ENCODE peak calls at places on chromosomes 1 and 21, in eight cellular contexts. F, G, E, R, S, A, K and C are unnamed samples.

GRCh38 chr1:183685112-183685713 is 32.1 kb upstream of the APOBEC4 start:
- DNase-seq in G (peak; percentile 41), S (peak; percentile 20), A (no peak), F (peak; percentile 11), E (peak; percentile 10), K (peak; percentile 72), R (no peak), C (no peak)

GRCh38 chr21:38505654-38506523 is 7.6 kb upstream of the ERG start:
- DNase-seq in R (peak; percentile 7), F (no peak), A (no peak), K (peak; percentile 80), S (peak; percentile 73), E (peak; percentile 62), G (no peak), C (peak; percentile 39)

GRCh38 chr1:164712131-164713031 is 153.4 kb downstream of the PBX1 start:
- DNase-seq in R (no peak), A (no peak), K (peak; percentile 58), E (no peak), G (no peak), F (no peak), S (no peak), C (no peak)

GRCh38 chr21:25878334-25878733 is 143.6 kb downstream of the GABPA start:
- DNase-seq in G (no peak), S (no peak), E (peak; percentile 32), K (no peak), A (no peak), F (no peak), R (no peak), C (no peak)

GRCh38 chr1:234977891-234978396 is 150.7 kb downstream of the TOMM20 start:
- DNase-seq in K (no peak), A (no peak), F (no peak), R (no peak), S (no peak), E (no peak), G (no peak), C (no peak)

GRCh38 chr1:77287535-77287934 is 5.7 kb downstream of the AK5 start:
- DNase-seq in E (no peak), K (no peak), G (no peak), A (no peak), F (no peak), R (no peak), S (no peak), C (no peak)

GRCh38 chr21:35932232-35932911 is 128.0 kb downstream of the SETD4 start:
- DNase-seq in R (peak; percentile 69), A (no peak), F (no peak), G (peak; percentile 60), S (peak; percentile 75), E (peak; percentile 90), K (peak; percentile 85), C (peak; percentile 80)

GRCh38 chr1:151832318-151832984 is 849 bp upstream of the RORC start:
- DNase-seq in A (no peak), E (no peak), G (no peak), K (peak; percentile 52), S (peak; percentile 36), F (no peak), R (no peak), C (peak; percentile 23)

GRCh38 chr1:5949074-5949760 is 43.0 kb downstream of the NPHP4 start:
- DNase-seq in G (no peak), R (no peak), K (no peak), A (no peak), F (no peak), S (no peak), E (no peak), C (no peak)

GRCh38 chr1:201883786-201884185 is 4.9 kb upstream of the SHISA4 start:
- DNase-seq in A (no peak), E (peak; percentile 33), R (no peak), F (no peak), K (peak; percentile 65), S (peak; percentile 70), G (peak; percentile 29), C (no peak)

GRCh38 chr1:93681549-93682412 is at the start of gene BCAR3:
- DNase-seq in F (peak; percentile 85), A (no peak), S (no peak), K (peak; percentile 73), E (peak; percentile 67), R (peak; percentile 80), G (peak; percentile 54), C (peak; percentile 58)

GRCh38 chr1:158203693-158204457 is 23.2 kb downstream of the CD1D start:
- DNase-seq in R (no peak), K (peak; percentile 78), F (peak; percentile 30), S (peak; percentile 47), G (peak; percentile 39), A (no peak), E (peak; percentile 36), C (peak; percentile 41)

GRCh38 chr1:171219751-171220385 is 28.4 kb upstream of the FMO1 start:
- DNase-seq in K (peak; percentile 83), S (peak; percentile 54), F (no peak), G (no peak), A (no peak), R (no peak), E (peak; percentile 95), C (peak; percentile 46)

GRCh38 chr1:60922304-60922703 is 160.1 kb upstream of the NFIA start:
- DNase-seq in E (no peak), K (peak; percentile 4), S (no peak), A (no peak), G (no peak), F (no peak), R (no peak), C (no peak)

GRCh38 chr1:2980849-2981248 is 40.4 kb upstream of the ACTRT2 start:
- DNase-seq in E (no peak), K (no peak), G (no peak), S (no peak), A (no peak), R (no peak), F (no peak), C (no peak)

GRCh38 chr1:193348126-193349045 is 162.0 kb upstream of the B3GALT2 start:
- DNase-seq in K (peak; percentile 31), E (no peak), S (no peak), F (no peak), R (no peak), G (no peak), A (no peak), C (no peak)

GRCh38 chr1:2558861-2559260 is 2.7 kb downstream of the TNFRSF14 start:
- DNase-seq in S (no peak), R (no peak), G (no peak), A (no peak), E (no peak), F (no peak), K (no peak), C (no peak)

GRCh38 chr1:32693455-32694174 is 9.0 kb downstream of the SYNC start:
- DNase-seq in F (no peak), K (no peak), S (no peak), G (no peak), A (no peak), R (no peak), E (no peak), C (no peak)

GRCh38 chr1:104189207-104189606 is 439.5 kb downstream of the AMY1C start:
- DNase-seq in E (no peak), F (no peak), S (no peak), K (no peak), G (no peak), A (no peak), R (no peak), C (no peak)

GRCh38 chr1:104132386-104132973 is 382.8 kb downstream of the AMY1C start:
- DNase-seq in E (no peak), A (no peak), G (no peak), R (no peak), F (peak; percentile 17), S (no peak), K (peak; percentile 43), C (no peak)

GRCh38 chr1:226615876-226616275 is 67.3 kb downstream of the STUM start:
- DNase-seq in K (no peak), A (no peak), F (no peak), G (no peak), S (no peak), R (no peak), E (no peak), C (no peak)

GRCh38 chr1:6348511-6349191 is 44.9 kb downstream of the ACOT7 start:
- DNase-seq in E (peak; percentile 85), S (no peak), G (no peak), K (peak; percentile 15), A (peak; percentile 52), R (no peak), F (no peak), C (no peak)